ENCODE peak calls at places on chromosomes 16 and 17, in six cellular contexts. C, J, L, I, G and H are unnamed samples.

GRCh38 chr17:62907961-62908360 is 58.1 kb upstream of the TANC2 start:
- DNase-seq in J (no peak), L (no peak), C (no peak), I (no peak), G (no peak), H (no peak)

GRCh38 chr16:84161011-84161410 is 15.9 kb downstream of the DNAAF1 start:
- DNase-seq in L (no peak), C (no peak), G (no peak), J (no peak), I (no peak), H (no peak)

GRCh38 chr17:34241062-34241461 is 14.0 kb upstream of the CCL2 start:
- DNase-seq in I (no peak), L (no peak), J (peak), G (no peak), C (no peak), H (no peak)

GRCh38 chr17:57107498-57108101 is 22.6 kb downstream of the AKAP1 start:
- DNase-seq in C (no peak), J (no peak), G (peak), L (peak), I (peak), H (no peak)

GRCh38 chr17:58666858-58667267 is 25.0 kb downstream of the TEX14 start:
- DNase-seq in C (peak), J (peak), I (peak), L (peak), G (peak), H (peak)

GRCh38 chr16:22189473-22190168 is 16.5 kb upstream of the EEF2K start:
- DNase-seq in I (peak), L (peak), J (peak), G (no peak), C (no peak), H (peak)

GRCh38 chr17:57995076-57995956 is 7.3 kb upstream of the VEZF1 start:
- DNase-seq in I (peak), G (peak), C (peak), J (peak), L (peak), H (no peak)

GRCh38 chr17:77304051-77304745 is 163.4 kb downstream of the SEC14L1 start:
- DNase-seq in J (no peak), C (no peak), I (no peak), L (no peak), G (no peak), H (no peak)

GRCh38 chr16:82735696-82736095 is 108.9 kb downstream of the CDH13 start:
- DNase-seq in L (no peak), J (no peak), I (no peak), G (no peak), C (no peak), H (no peak)

GRCh38 chr17:72600934-72601333 is 480.1 kb downstream of the SOX9 start:
- DNase-seq in G (no peak), L (no peak), I (no peak), C (no peak), J (no peak), H (no peak)

GRCh38 chr17:7446669-7447068 is 1.8 kb downstream of the CHRNB1 start:
- DNase-seq in G (no peak), C (no peak), L (no peak), I (no peak), J (no peak), H (no peak)

GRCh38 chr17:78990349-78991016 is 10.8 kb upstream of the LGALS3BP start:
- DNase-seq in L (no peak), G (no peak), J (no peak), I (no peak), C (no peak), H (no peak)

GRCh38 chr16:12245088-12245922 is 268.8 kb downstream of the SNX29 start:
- DNase-seq in L (no peak), J (no peak), C (no peak), I (no peak), G (no peak), H (no peak)

GRCh38 chr16:16857603-16858283 is 478.8 kb downstream of the NPIPA7 start:
- DNase-seq in G (no peak), I (no peak), C (peak), L (peak), J (no peak), H (no peak)

GRCh38 chr17:27596571-27597187 is 34.3 kb upstream of the LGALS9 start:
- DNase-seq in L (no peak), I (no peak), C (no peak), G (no peak), J (no peak), H (no peak)

GRCh38 chr17:69577098-69577497 is 162.6 kb downstream of the MAP2K6 start:
- DNase-seq in I (no peak), G (no peak), C (no peak), L (no peak), J (no peak), H (no peak)

GRCh38 chr16:55501549-55502322 is 7.1 kb upstream of the LPCAT2 start:
- DNase-seq in J (no peak), C (no peak), I (no peak), G (no peak), L (no peak), H (peak)

GRCh38 chr17:35210741-35211140 is 16.5 kb upstream of the SLC35G3 start:
- DNase-seq in C (no peak), I (no peak), J (no peak), G (no peak), L (no peak), H (no peak)

GRCh38 chr17:67276075-67276474 is 31.1 kb upstream of the HELZ start:
- DNase-seq in C (no peak), L (no peak), J (no peak), I (no peak), G (peak), H (no peak)

GRCh38 chr16:5044011-5044540 is 10.3 kb upstream of the NAGPA start:
- DNase-seq in G (no peak), C (no peak), J (no peak), I (no peak), L (no peak), H (no peak)

GRCh38 chr16:53207810-53208752 is 153.3 kb downstream of the CHD9 start:
- DNase-seq in I (peak), G (peak), J (peak), C (peak), L (peak), H (no peak)

GRCh38 chr16:56637814-56638750 is at the start of gene MT1A:
- DNase-seq in C (peak), J (peak), G (no peak), L (peak), I (peak), H (peak)

GRCh38 chr17:72984145-72984924 is 108.2 kb downstream of the SLC39A11 start:
- DNase-seq in J (no peak), G (peak), C (no peak), I (no peak), L (no peak), H (no peak)

GRCh38 chr16:55189975-55190636 is 133.9 kb upstream of the IRX6 start:
- DNase-seq in L (no peak), J (no peak), I (no peak), G (no peak), C (no peak), H (no peak)

GRCh38 chr16:3963203-3963602 is 82.7 kb upstream of the CREBBP start:
- DNase-seq in L (no peak), C (no peak), J (peak), I (no peak), G (no peak), H (no peak)

DNA sequence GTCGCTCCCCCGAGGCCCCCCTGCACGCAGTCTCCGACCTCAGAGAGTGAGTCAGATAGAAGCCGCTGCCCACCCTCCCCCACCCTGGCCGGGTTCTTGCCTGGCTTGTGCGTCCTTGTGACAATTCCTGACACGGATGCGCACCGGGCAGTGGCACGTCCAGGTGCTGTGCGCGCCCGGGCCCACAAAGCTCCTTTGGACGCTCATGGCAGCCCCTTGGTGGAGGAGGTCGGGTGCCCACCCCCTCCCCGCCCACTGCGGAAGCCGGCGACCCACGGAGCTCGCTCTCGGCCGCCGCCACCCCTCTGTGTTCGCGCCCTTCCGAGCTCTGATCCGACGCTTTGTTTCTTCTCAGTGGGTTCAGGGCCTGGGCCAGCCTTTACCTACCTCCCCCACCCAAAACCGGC is 662 bp upstream of the TUBB3 start:
- DNase-seq in G (peak), I (peak), C (peak), J (no peak), L (no peak), H (no peak)
- TF ChIP-seq POLR2A in G (peak), I (no peak), C (peak), J (no peak), L (peak), H (no peak)

DNA sequence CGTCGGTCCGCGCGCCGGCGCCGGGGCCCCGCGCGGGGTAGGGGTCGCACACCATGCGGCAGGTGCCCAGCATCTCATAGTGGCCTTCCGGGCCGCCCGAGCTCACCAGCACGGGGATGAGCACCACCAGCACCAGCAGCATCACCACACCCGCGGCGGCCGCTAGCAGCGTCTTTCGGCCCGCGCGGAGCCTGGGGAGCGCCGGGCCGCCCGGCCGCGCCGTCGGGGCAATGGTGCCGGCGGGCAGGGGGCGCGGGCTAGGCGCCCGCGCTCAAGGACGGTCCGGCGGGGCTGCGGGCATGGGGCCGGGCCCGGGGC is 237 bp downstream of the C1QL1 start:
- DNase-seq in J (no peak), I (no peak), C (no peak), G (no peak), L (no peak), H (no peak)
- H3K4me3 ChIP-seq in J (no peak), I (peak), C (peak), G (no peak), L (peak), H (peak)

GRCh38 chr16:30565984-30566383 is 5.5 kb downstream of the ZNF688 start:
- DNase-seq in I (no peak), L (no peak), C (no peak), J (no peak), G (no peak), H (no peak)

GRCh38 chr16:30567160-30567990 is 4.1 kb downstream of the ZNF688 start:
- DNase-seq in L (no peak), G (no peak), J (no peak), I (no peak), C (no peak), H (no peak)

GRCh38 chr16:30569746-30570325 is 1.7 kb downstream of the ZNF688 start:
- DNase-seq in J (no peak), I (no peak), G (no peak), C (no peak), L (no peak), H (no peak)

GRCh38 chr16:30566531-30566930 is 5.0 kb downstream of the ZNF688 start:
- DNase-seq in L (no peak), G (no peak), J (no peak), I (no peak), C (no peak), H (no peak)

DNA sequence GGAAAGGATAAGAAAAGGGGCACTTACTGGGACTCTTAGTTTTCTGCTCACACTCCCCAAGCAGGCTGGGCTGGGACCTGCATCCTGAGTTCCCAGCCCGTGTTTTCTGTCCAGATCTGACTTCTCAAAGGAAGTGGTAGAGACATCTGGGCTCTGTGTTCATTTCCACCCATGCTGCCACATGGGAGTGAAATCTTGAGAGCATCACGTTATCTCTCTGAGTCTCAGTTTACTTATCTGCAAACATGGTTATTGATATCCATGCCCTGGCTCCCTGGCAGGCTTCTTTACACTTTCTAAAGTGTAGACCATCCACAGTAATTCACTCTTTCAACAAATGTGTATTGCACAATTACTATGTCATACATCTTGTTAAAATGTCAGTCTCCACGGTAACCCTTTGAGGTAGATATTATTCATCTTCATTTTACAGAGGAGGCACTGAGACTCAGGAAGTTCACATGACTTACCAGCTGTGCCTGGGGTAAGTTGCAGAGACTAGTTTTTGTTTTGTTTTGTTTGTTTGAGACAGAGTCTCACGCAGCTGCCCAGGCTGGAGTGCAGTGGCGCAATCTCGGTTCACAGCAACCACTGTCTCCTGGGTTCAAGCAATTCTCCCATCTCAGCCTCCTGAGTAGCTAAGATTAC is 3.4 kb downstream of the ZNF688 start:
- DNase-seq in I (peak), L (peak), G (no peak), C (peak), J (no peak), H (no peak)
- H3K27ac ChIP-seq in I (peak), L (peak), G (no peak), C (peak), J (no peak), H (no peak)

GRCh38 chr17:42313389-42313772 is 25.1 kb downstream of the STAT5A start:
- DNase-seq in C (no peak), I (no peak), G (no peak), J (no peak), L (no peak), H (no peak)
- TF ChIP-seq POLR2A in C (no peak), I (no peak), G (no peak), J (no peak), L (no peak), H (no peak)

DNA sequence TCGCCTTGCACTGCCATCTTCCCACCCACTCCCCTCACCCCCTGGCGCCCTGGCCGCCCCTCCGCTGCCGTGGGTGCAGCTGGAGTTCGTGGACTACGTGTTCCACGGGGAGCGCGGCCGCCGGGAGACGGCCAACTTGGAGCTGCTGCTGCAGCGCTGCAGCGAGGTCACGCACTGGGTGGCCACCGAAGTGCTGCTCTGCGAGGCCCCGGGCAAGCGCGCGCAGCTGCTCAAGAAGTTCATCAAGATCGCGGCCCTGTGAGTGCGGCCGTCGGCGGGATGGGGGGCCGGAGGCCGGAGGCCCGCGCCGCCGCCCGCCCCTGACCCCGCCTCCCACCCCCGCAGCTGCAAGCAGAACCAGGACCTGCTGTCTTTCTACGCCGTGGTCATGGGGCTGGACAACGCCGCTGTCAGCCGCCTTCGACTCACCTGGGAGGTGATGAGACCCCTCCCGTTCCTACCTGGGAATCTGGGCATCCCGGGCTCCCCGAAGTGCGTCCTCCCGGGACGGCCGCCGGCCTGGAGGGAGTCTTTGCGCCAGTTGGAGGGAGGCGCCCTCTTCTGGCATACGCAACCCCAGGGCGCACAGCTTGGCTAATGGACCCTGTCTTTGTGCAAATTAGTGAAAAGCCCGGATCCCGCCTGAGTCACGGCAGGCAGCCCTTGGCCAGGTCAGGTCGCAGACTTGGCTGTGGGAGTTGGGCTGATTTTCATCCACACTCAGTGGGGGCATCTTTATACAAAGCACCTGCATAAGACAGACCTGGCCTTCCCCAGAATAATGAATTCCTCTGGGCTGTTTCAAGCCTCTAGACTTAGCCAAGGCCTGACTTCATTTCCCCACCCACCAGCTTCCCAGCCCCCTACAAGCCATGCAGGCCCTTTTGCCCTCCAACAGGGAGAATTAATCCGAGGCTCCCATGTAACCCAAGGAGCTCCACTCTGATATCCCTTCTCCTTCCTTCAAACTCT is 14.3 kb downstream of the RAPGEFL1 start:
- DNase-seq in L (peak), I (peak), C (peak), G (peak), J (peak), H (peak)
- H3K4me3 ChIP-seq in L (peak), I (peak), C (peak), G (peak), J (peak), H (peak)

DNA sequence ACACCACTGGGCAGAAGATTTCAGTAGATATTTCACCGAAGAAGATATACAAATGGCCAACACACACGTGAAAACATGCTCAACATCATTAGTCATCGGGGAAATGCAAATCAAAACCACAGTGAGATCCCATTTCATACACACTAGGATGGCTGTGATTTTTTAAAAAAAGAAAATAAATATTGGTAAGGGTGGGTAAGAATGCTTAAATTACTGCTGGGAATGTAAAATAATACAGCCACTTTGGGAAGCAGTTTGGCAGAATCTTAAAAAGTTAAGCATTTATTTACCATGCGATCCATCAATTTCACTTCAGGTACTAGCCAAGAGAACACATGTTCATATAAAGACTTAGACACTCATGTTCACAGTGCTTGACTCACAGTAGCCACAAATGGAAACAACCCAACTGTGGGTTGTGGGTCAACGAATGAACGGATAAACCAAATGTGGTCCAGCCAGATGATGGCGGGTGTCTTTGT is 6.5 kb upstream of the C16orf74 start:
- DNase-seq in I (no peak), L (no peak), G (no peak), J (no peak), C (no peak), H (no peak)
- H3K27ac ChIP-seq in I (no peak), L (no peak), G (no peak), J (no peak), C (no peak), H (no peak)

DNA sequence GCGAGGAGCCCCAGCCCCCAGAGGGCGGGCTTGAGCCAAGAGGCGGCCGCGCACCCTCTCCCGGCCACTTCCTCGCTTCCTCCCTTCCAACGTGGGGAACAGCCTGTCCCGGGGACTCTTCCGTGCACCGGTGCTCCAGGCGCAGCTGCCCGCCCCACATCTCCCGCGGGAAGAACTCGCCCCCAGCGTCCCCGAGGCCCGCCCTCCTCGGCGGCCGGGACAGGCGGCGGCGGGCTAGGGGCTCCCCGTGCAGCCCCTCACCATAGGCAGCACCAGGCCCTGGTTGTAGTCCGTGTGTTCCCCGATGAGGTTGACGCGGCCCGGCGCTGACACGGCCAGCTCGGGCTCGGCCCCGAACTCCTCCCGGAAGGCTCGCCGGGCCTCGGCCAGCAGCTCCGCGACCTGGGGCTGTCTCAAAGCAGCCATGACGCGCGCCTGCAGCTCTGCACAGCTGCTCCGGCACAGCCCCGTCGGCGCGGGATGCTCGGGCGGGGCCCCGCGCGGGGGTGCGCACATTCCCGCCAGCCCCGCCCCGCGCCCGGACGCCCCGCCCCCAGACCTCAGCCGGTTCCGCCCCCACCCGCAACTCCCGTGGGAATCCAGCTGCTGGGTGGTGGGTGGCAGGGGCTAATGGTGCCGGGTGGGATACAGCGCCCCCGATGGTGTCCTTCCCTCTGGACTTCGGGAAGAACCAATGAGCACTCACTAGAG is at the start of gene GALK1:
- DNase-seq in G (no peak), J (peak), C (peak), I (peak), L (peak), H (peak)
- TF ChIP-seq POLR2A in G (no peak), J (peak), C (peak), I (peak), L (peak), H (no peak)